ENCODE peak calls at places on chromosomes 6 and 20, in eight cellular contexts. One of them, this sample, is unnamed.

GRCh38 chr20:35616465-35617396 is 1.1 kb downstream of the SPAG4 start:
- DNase-seq in CD8-positive, alpha-beta memory T cell: peak; percentile 67
- DNase-seq in mesendoderm: peak; percentile 86
- DNase-seq in MM.1S: no peak
- DNase-seq in fibroblast of lung: peak; percentile 98
- DNase-seq in tibial artery: peak; percentile 89
- DNase-seq in body of pancreas: peak; percentile 94
- DNase-seq in A549: peak; percentile 86
- DNase-seq in this sample: peak; percentile 42

GRCh38 chr6:1579096-1579495 is 30.6 kb upstream of the FOXC1 start:
- DNase-seq in mesendoderm: no peak
- DNase-seq in body of pancreas: no peak
- DNase-seq in CD8-positive, alpha-beta memory T cell: no peak
- DNase-seq in MM.1S: no peak
- DNase-seq in fibroblast of lung: no peak
- DNase-seq in A549: no peak
- DNase-seq in tibial artery: no peak
- DNase-seq in this sample: no peak

GRCh38 chr6:164967102-164967501 is 342.3 kb downstream of the C6orf118 start:
- DNase-seq in CD8-positive, alpha-beta memory T cell: no peak
- DNase-seq in mesendoderm: peak; percentile 13
- DNase-seq in tibial artery: no peak
- DNase-seq in fibroblast of lung: no peak
- DNase-seq in MM.1S: no peak
- DNase-seq in A549: no peak
- DNase-seq in body of pancreas: no peak
- DNase-seq in this sample: no peak

GRCh38 chr6:144644776-144645175 is 359.6 kb downstream of the UTRN start:
- DNase-seq in mesendoderm: peak; percentile 56
- DNase-seq in tibial artery: no peak
- DNase-seq in body of pancreas: no peak
- DNase-seq in A549: no peak
- DNase-seq in CD8-positive, alpha-beta memory T cell: no peak
- DNase-seq in fibroblast of lung: peak; percentile 71
- DNase-seq in MM.1S: no peak
- DNase-seq in this sample: no peak

GRCh38 chr6:11496152-11497060 is 41.1 kb upstream of the TMEM170B start:
- DNase-seq in tibial artery: peak; percentile 63
- DNase-seq in MM.1S: peak; percentile 72
- DNase-seq in mesendoderm: peak; percentile 83
- DNase-seq in CD8-positive, alpha-beta memory T cell: peak; percentile 61
- DNase-seq in fibroblast of lung: peak; percentile 68
- DNase-seq in A549: peak; percentile 83
- DNase-seq in body of pancreas: peak; percentile 80
- DNase-seq in this sample: peak; percentile 64

GRCh38 chr6:167508919-167509852 is 184.3 kb downstream of the TTLL2 start:
- DNase-seq in A549: no peak
- DNase-seq in MM.1S: no peak
- DNase-seq in mesendoderm: no peak
- DNase-seq in tibial artery: no peak
- DNase-seq in CD8-positive, alpha-beta memory T cell: no peak
- DNase-seq in fibroblast of lung: no peak
- DNase-seq in body of pancreas: no peak
- DNase-seq in this sample: no peak

GRCh38 chr20:59783020-59784010 is 150.1 kb downstream of the SYCP2 start:
- DNase-seq in A549: peak; percentile 46
- DNase-seq in MM.1S: peak; percentile 62
- DNase-seq in body of pancreas: peak; percentile 28
- DNase-seq in CD8-positive, alpha-beta memory T cell: no peak
- DNase-seq in mesendoderm: peak; percentile 84
- DNase-seq in fibroblast of lung: peak; percentile 10
- DNase-seq in tibial artery: peak; percentile 40
- DNase-seq in this sample: no peak

GRCh38 chr6:56520218-56520617 is 122.5 kb downstream of the DST start:
- DNase-seq in CD8-positive, alpha-beta memory T cell: no peak
- DNase-seq in tibial artery: no peak
- DNase-seq in body of pancreas: no peak
- DNase-seq in MM.1S: no peak
- DNase-seq in fibroblast of lung: peak; percentile 72
- DNase-seq in mesendoderm: no peak
- DNase-seq in A549: no peak
- DNase-seq in this sample: no peak

GRCh38 chr6:149855040-149855654 is 9.0 kb downstream of the LRP11 start:
- DNase-seq in MM.1S: no peak
- DNase-seq in body of pancreas: no peak
- DNase-seq in CD8-positive, alpha-beta memory T cell: no peak
- DNase-seq in fibroblast of lung: peak; percentile 94
- DNase-seq in tibial artery: no peak
- DNase-seq in mesendoderm: no peak
- DNase-seq in A549: peak; percentile 89
- DNase-seq in this sample: no peak

GRCh38 chr6:20056350-20056992 is 155.8 kb downstream of the MBOAT1 start:
- DNase-seq in body of pancreas: peak; percentile 17
- DNase-seq in tibial artery: no peak
- DNase-seq in CD8-positive, alpha-beta memory T cell: no peak
- DNase-seq in fibroblast of lung: peak; percentile 41
- DNase-seq in MM.1S: peak; percentile 33
- DNase-seq in A549: peak; percentile 47
- DNase-seq in mesendoderm: peak; percentile 59
- DNase-seq in this sample: no peak

GRCh38 chr6:35681298-35681697 is 7.4 kb downstream of the FKBP5 start:
- DNase-seq in fibroblast of lung: no peak
- DNase-seq in CD8-positive, alpha-beta memory T cell: no peak
- DNase-seq in body of pancreas: no peak
- DNase-seq in A549: no peak
- DNase-seq in tibial artery: no peak
- DNase-seq in MM.1S: no peak
- DNase-seq in mesendoderm: no peak
- DNase-seq in this sample: no peak

GRCh38 chr6:16136536-16137450 is 7.9 kb downstream of the MYLIP start:
- DNase-seq in fibroblast of lung: peak; percentile 93
- DNase-seq in mesendoderm: no peak
- DNase-seq in CD8-positive, alpha-beta memory T cell: peak; percentile 30
- DNase-seq in tibial artery: peak; percentile 63
- DNase-seq in MM.1S: no peak
- DNase-seq in A549: peak; percentile 5
- DNase-seq in body of pancreas: peak; percentile 26
- DNase-seq in this sample: peak; percentile 37
- H3K4me1 ChIP-seq in fibroblast of lung: peaks cover 5% of the 10 kb centered on the region
- H3K4me1 ChIP-seq in mesendoderm: no peaks in the 10 kb centered on the region
- H3K4me1 ChIP-seq in CD8-positive, alpha-beta memory T cell: peaks cover 71% of the 10 kb centered on the region
- H3K4me1 ChIP-seq in tibial artery: peaks cover 67% of the 10 kb centered on the region
- H3K4me1 ChIP-seq in MM.1S: peaks cover 46% of the 10 kb centered on the region
- H3K4me1 ChIP-seq in A549: peaks cover 60% of the 10 kb centered on the region
- H3K4me1 ChIP-seq in body of pancreas: peaks cover 55% of the 10 kb centered on the region
- H3K4me1 ChIP-seq in this sample: peaks cover 62% of the 10 kb centered on the region

GRCh38 chr20:31844737-31845299 is 586 bp downstream of the FOXS1 start:
- DNase-seq in A549: no peak
- DNase-seq in mesendoderm: no peak
- DNase-seq in MM.1S: no peak
- DNase-seq in tibial artery: no peak
- DNase-seq in body of pancreas: no peak
- DNase-seq in fibroblast of lung: no peak
- DNase-seq in CD8-positive, alpha-beta memory T cell: no peak
- DNase-seq in this sample: no peak
- H3K4me3 ChIP-seq in A549: no peak overlapping the region
- H3K4me3 ChIP-seq in mesendoderm: no peak overlapping the region
- H3K4me3 ChIP-seq in MM.1S: no peak overlapping the region
- H3K4me3 ChIP-seq in tibial artery: peak overlapping the region; percentile 73
- H3K4me3 ChIP-seq in body of pancreas: no peak overlapping the region
- H3K4me3 ChIP-seq in fibroblast of lung: no peak overlapping the region
- H3K4me3 ChIP-seq in CD8-positive, alpha-beta memory T cell: no peak overlapping the region
- H3K4me3 ChIP-seq in this sample: no peak overlapping the region

DNA sequence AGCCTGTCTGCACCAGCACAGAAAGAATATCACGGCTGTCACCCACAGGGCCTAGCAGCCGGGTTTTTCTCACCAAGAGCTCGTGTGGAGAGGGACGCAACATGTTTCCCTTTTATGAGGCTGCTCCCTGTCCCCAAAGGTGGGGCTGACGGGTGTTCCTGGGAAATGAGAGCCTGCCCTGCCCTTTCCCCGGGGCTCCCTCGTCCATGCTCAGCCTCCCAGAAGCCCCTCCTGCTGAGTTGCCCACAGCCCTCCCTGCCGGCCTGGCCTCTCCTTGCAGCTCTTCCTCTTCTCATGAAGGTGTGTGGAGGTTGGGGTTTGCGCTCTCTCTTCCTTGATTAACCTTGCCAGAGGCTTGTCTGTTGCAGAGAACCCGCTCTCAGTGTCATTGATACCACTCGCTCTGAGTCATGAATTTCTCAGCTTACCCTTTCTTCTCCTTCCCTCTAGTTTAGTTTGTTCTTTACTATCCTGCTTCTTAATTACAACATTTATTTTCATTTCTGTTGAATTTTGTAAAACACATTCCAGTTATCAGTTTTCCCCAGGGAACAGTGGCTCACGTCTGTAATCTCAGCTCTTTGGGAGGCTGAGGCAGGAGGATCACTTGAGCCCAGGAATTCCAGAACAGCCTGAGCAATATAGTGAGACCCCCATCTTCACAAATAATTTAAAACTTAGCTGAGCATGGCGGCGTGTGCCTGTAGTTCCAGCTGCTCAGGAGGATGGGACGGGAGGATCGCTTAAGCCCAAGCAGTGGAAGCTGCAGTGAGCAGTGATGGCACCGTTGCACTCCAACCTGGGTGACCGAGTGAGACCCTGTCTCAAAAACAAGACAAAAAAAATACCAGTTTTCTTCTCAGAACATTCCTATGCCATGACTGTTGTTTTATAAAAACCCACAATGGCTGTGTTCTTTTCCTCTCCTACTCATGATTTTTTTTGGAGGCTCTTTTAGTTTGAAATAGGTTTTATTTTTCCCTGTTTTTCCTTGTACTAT is 103.8 kb downstream of the TMEM242 start:
- DNase-seq in A549: no peak
- DNase-seq in body of pancreas: no peak
- DNase-seq in tibial artery: no peak
- DNase-seq in MM.1S: no peak
- DNase-seq in mesendoderm: peak; percentile 65
- DNase-seq in CD8-positive, alpha-beta memory T cell: no peak
- DNase-seq in fibroblast of lung: peak; percentile 72
- DNase-seq in this sample: no peak
- H3K4me1 ChIP-seq in A549: peaks cover 5% of the 10 kb centered on the region
- H3K4me1 ChIP-seq in body of pancreas: peaks cover 5% of the 10 kb centered on the region
- H3K4me1 ChIP-seq in tibial artery: peaks cover 28% of the 10 kb centered on the region
- H3K4me1 ChIP-seq in MM.1S: no peaks in the 10 kb centered on the region
- H3K4me1 ChIP-seq in mesendoderm: no peaks in the 10 kb centered on the region
- H3K4me1 ChIP-seq in CD8-positive, alpha-beta memory T cell: peaks cover 21% of the 10 kb centered on the region
- H3K4me1 ChIP-seq in fibroblast of lung: peaks cover 2% of the 10 kb centered on the region
- H3K4me1 ChIP-seq in this sample: peaks cover 24% of the 10 kb centered on the region

GRCh38 chr6:79632580-79632979 is 1.5 kb downstream of the SH3BGRL2 start:
- DNase-seq in MM.1S: no peak
- DNase-seq in CD8-positive, alpha-beta memory T cell: no peak
- DNase-seq in fibroblast of lung: peak; percentile 55
- DNase-seq in A549: no peak
- DNase-seq in tibial artery: no peak
- DNase-seq in mesendoderm: no peak
- DNase-seq in body of pancreas: no peak
- DNase-seq in this sample: no peak
- H3K4me3 ChIP-seq in MM.1S: no peak overlapping the region
- H3K4me3 ChIP-seq in CD8-positive, alpha-beta memory T cell: no peak overlapping the region
- H3K4me3 ChIP-seq in fibroblast of lung: no peak overlapping the region
- H3K4me3 ChIP-seq in A549: no peak overlapping the region
- H3K4me3 ChIP-seq in tibial artery: peak overlapping the region; percentile 4
- H3K4me3 ChIP-seq in mesendoderm: no peak overlapping the region
- H3K4me3 ChIP-seq in body of pancreas: no peak overlapping the region
- H3K4me3 ChIP-seq in this sample: no peak overlapping the region

GRCh38 chr6:159109391-159109790 is 59.8 kb upstream of the FNDC1 start:
- DNase-seq in A549: no peak
- DNase-seq in MM.1S: no peak
- DNase-seq in CD8-positive, alpha-beta memory T cell: no peak
- DNase-seq in tibial artery: no peak
- DNase-seq in fibroblast of lung: no peak
- DNase-seq in body of pancreas: no peak
- DNase-seq in mesendoderm: no peak
- DNase-seq in this sample: no peak

GRCh38 chr6:159107451-159108260 is 61.5 kb upstream of the FNDC1 start:
- DNase-seq in tibial artery: no peak
- DNase-seq in fibroblast of lung: no peak
- DNase-seq in CD8-positive, alpha-beta memory T cell: peak; percentile 72
- DNase-seq in mesendoderm: no peak
- DNase-seq in body of pancreas: no peak
- DNase-seq in MM.1S: peak; percentile 51
- DNase-seq in A549: no peak
- DNase-seq in this sample: peak; percentile 63

GRCh38 chr6:159110748-159111147 is 58.5 kb upstream of the FNDC1 start:
- DNase-seq in mesendoderm: no peak
- DNase-seq in CD8-positive, alpha-beta memory T cell: no peak
- DNase-seq in fibroblast of lung: no peak
- DNase-seq in MM.1S: no peak
- DNase-seq in body of pancreas: no peak
- DNase-seq in A549: no peak
- DNase-seq in tibial artery: no peak
- DNase-seq in this sample: no peak

GRCh38 chr6:159108438-159108985 is 60.7 kb upstream of the FNDC1 start:
- DNase-seq in mesendoderm: no peak
- DNase-seq in MM.1S: no peak
- DNase-seq in A549: no peak
- DNase-seq in fibroblast of lung: peak; percentile 14
- DNase-seq in tibial artery: no peak
- DNase-seq in CD8-positive, alpha-beta memory T cell: no peak
- DNase-seq in body of pancreas: no peak
- DNase-seq in this sample: no peak

GRCh38 chr6:159110013-159110412 is 59.2 kb upstream of the FNDC1 start:
- DNase-seq in fibroblast of lung: peak; percentile 38
- DNase-seq in MM.1S: no peak
- DNase-seq in body of pancreas: no peak
- DNase-seq in mesendoderm: peak; percentile 87
- DNase-seq in tibial artery: no peak
- DNase-seq in CD8-positive, alpha-beta memory T cell: peak; percentile 31
- DNase-seq in A549: peak; percentile 49
- DNase-seq in this sample: no peak
- H3K4me1 ChIP-seq in fibroblast of lung: no peaks in the 10 kb centered on the region
- H3K4me1 ChIP-seq in MM.1S: peaks cover 20% of the 10 kb centered on the region
- H3K4me1 ChIP-seq in body of pancreas: peaks cover 5% of the 10 kb centered on the region
- H3K4me1 ChIP-seq in mesendoderm: no peaks in the 10 kb centered on the region
- H3K4me1 ChIP-seq in tibial artery: no peaks in the 10 kb centered on the region
- H3K4me1 ChIP-seq in CD8-positive, alpha-beta memory T cell: peaks cover 62% of the 10 kb centered on the region
- H3K4me1 ChIP-seq in A549: no peaks in the 10 kb centered on the region
- H3K4me1 ChIP-seq in this sample: peaks cover 56% of the 10 kb centered on the region

GRCh38 chr6:6700421-6700820 is 111.9 kb downstream of the LY86 start:
- DNase-seq in tibial artery: no peak
- DNase-seq in mesendoderm: no peak
- DNase-seq in MM.1S: no peak
- DNase-seq in A549: no peak
- DNase-seq in CD8-positive, alpha-beta memory T cell: no peak
- DNase-seq in body of pancreas: no peak
- DNase-seq in fibroblast of lung: no peak
- DNase-seq in this sample: no peak
- H3K4me3 ChIP-seq in tibial artery: no peak overlapping the region
- H3K4me3 ChIP-seq in mesendoderm: no peak overlapping the region
- H3K4me3 ChIP-seq in MM.1S: no peak overlapping the region
- H3K4me3 ChIP-seq in A549: no peak overlapping the region
- H3K4me3 ChIP-seq in CD8-positive, alpha-beta memory T cell: no peak overlapping the region
- H3K4me3 ChIP-seq in body of pancreas: no peak overlapping the region
- H3K4me3 ChIP-seq in fibroblast of lung: no peak overlapping the region
- H3K4me3 ChIP-seq in this sample: no peak overlapping the region

This sample was measured in effector memory CD4-positive, alpha-beta T cell.